ENCODE peak calls at places on chromosomes 1 and 21, in five cellular contexts. One of them, this sample, is unnamed.
A peak's percentile ranks its signal among the peaks of the same experiment; 100 is the strongest.

GRCh38 chr1:240831922-240832321 is 220.0 kb upstream of the GREM2 start:
- DNase-seq in HCT116: no peak
- DNase-seq in SK-N-SH: no peak
- DNase-seq in HepG2: no peak
- DNase-seq in K562: no peak
- DNase-seq in this sample: peak; percentile 25

GRCh38 chr1:15167386-15167785 is 13.8 kb downstream of the TMEM51 start:
- DNase-seq in HepG2: no peak
- DNase-seq in HCT116: no peak
- DNase-seq in SK-N-SH: no peak
- DNase-seq in K562: no peak
- DNase-seq in this sample: no peak

GRCh38 chr21:44337941-44338895 is 972 bp downstream of the CFAP410 start:
- DNase-seq in SK-N-SH: peak; percentile 90
- DNase-seq in K562: peak; percentile 72
- DNase-seq in HCT116: peak; percentile 47
- DNase-seq in HepG2: peak; percentile 59
- DNase-seq in this sample: peak; percentile 69

GRCh38 chr1:244046907-244047738 is 4.0 kb upstream of the ZBTB18 start:
- DNase-seq in HepG2: no peak
- DNase-seq in HCT116: no peak
- DNase-seq in SK-N-SH: no peak
- DNase-seq in K562: no peak
- DNase-seq in this sample: no peak

GRCh38 chr1:56056438-56057312 is 522.7 kb downstream of the PLPP3 start:
- DNase-seq in HCT116: no peak
- DNase-seq in K562: no peak
- DNase-seq in SK-N-SH: no peak
- DNase-seq in HepG2: no peak
- DNase-seq in this sample: no peak

GRCh38 chr1:30700528-30701265 is 22.7 kb downstream of the MATN1 start:
- DNase-seq in K562: peak; percentile 35
- DNase-seq in SK-N-SH: no peak
- DNase-seq in HepG2: no peak
- DNase-seq in HCT116: no peak
- DNase-seq in this sample: no peak

GRCh38 chr1:150696590-150696989 is 364 bp downstream of the GOLPH3L start:
- DNase-seq in HepG2: no peak
- DNase-seq in SK-N-SH: no peak
- DNase-seq in K562: peak; percentile 40
- DNase-seq in HCT116: no peak
- DNase-seq in this sample: no peak

GRCh38 chr1:209675567-209676154 is 449 bp downstream of the G0S2 start:
- DNase-seq in SK-N-SH: peak; percentile 77
- DNase-seq in K562: no peak
- DNase-seq in HepG2: no peak
- DNase-seq in HCT116: no peak
- DNase-seq in this sample: no peak

GRCh38 chr1:226643701-226644540 is 95.2 kb downstream of the ITPKB start:
- DNase-seq in HepG2: no peak
- DNase-seq in K562: no peak
- DNase-seq in HCT116: no peak
- DNase-seq in SK-N-SH: no peak
- DNase-seq in this sample: no peak

GRCh38 chr1:112397051-112397471 is 1.0 kb downstream of the CTTNBP2NL start:
- DNase-seq in SK-N-SH: no peak
- DNase-seq in K562: no peak
- DNase-seq in HepG2: no peak
- DNase-seq in HCT116: no peak
- DNase-seq in this sample: no peak

GRCh38 chr1:208054885-208055507 is 144.1 kb upstream of the CD34 start:
- DNase-seq in HepG2: no peak
- DNase-seq in SK-N-SH: no peak
- DNase-seq in HCT116: no peak
- DNase-seq in K562: no peak
- DNase-seq in this sample: no peak

GRCh38 chr1:89503690-89504089 is 20.9 kb upstream of the LRRC8B start:
- DNase-seq in K562: no peak
- DNase-seq in SK-N-SH: no peak
- DNase-seq in HCT116: no peak
- DNase-seq in HepG2: no peak
- DNase-seq in this sample: no peak

GRCh38 chr1:221868894-221869293 is 127.0 kb upstream of the DUSP10 start:
- DNase-seq in K562: no peak
- DNase-seq in SK-N-SH: no peak
- DNase-seq in HepG2: no peak
- DNase-seq in HCT116: no peak
- DNase-seq in this sample: no peak

GRCh38 chr1:85259866-85260345 is 444 bp upstream of the C1orf52 start:
- DNase-seq in HepG2: no peak
- DNase-seq in HCT116: no peak
- DNase-seq in SK-N-SH: no peak
- DNase-seq in K562: no peak
- DNase-seq in this sample: no peak

GRCh38 chr1:30977105-30977504 is 68.5 kb upstream of the SDC3 start:
- DNase-seq in SK-N-SH: no peak
- DNase-seq in K562: no peak
- DNase-seq in HCT116: no peak
- DNase-seq in HepG2: peak; percentile 27
- DNase-seq in this sample: no peak

GRCh38 chr1:230832466-230832865 is 35.9 kb downstream of the C1orf198 start:
- DNase-seq in K562: no peak
- DNase-seq in HCT116: no peak
- DNase-seq in HepG2: no peak
- DNase-seq in SK-N-SH: no peak
- DNase-seq in this sample: no peak

GRCh38 chr1:149916193-149916926 is 1.3 kb downstream of the SV2A start:
- DNase-seq in HCT116: no peak
- DNase-seq in HepG2: no peak
- DNase-seq in SK-N-SH: no peak
- DNase-seq in K562: no peak
- DNase-seq in this sample: no peak

GRCh38 chr1:230891984-230892383 is 23.7 kb upstream of the C1orf198 start:
- DNase-seq in HepG2: no peak
- DNase-seq in SK-N-SH: no peak
- DNase-seq in HCT116: no peak
- DNase-seq in K562: no peak
- DNase-seq in this sample: no peak

GRCh38 chr21:29217818-29218252 is 80.9 kb upstream of the BACH1 start:
- DNase-seq in K562: no peak
- DNase-seq in HCT116: peak; percentile 12
- DNase-seq in HepG2: peak; percentile 17
- DNase-seq in SK-N-SH: no peak
- DNase-seq in this sample: no peak

GRCh38 chr1:16226129-16226494 is 10.9 kb downstream of the CPLANE2 start:
- DNase-seq in K562: no peak
- DNase-seq in SK-N-SH: no peak
- DNase-seq in HCT116: no peak
- DNase-seq in HepG2: no peak
- DNase-seq in this sample: no peak

GRCh38 chr1:76425104-76425842 is 350.7 kb downstream of the ST6GALNAC3 start:
- DNase-seq in HepG2: no peak
- DNase-seq in HCT116: no peak
- DNase-seq in SK-N-SH: no peak
- DNase-seq in K562: no peak
- DNase-seq in this sample: no peak

GRCh38 chr1:154969741-154970452 is 650 bp downstream of the SHC1 start:
- DNase-seq in HepG2: no peak
- DNase-seq in K562: no peak
- DNase-seq in HCT116: no peak
- DNase-seq in SK-N-SH: no peak
- DNase-seq in this sample: no peak
- TF ChIP-seq JUND in HepG2: no peak
- TF ChIP-seq JUND in K562: no peak
- TF ChIP-seq JUND in HCT116: no peak
- TF ChIP-seq JUND in SK-N-SH: no peak
- TF ChIP-seq JUND in this sample: no peak

GRCh38 chr1:997728-998050 is 2.2 kb downstream of the HES4 start:
- DNase-seq in HCT116: no peak
- DNase-seq in HepG2: no peak
- DNase-seq in K562: no peak
- DNase-seq in SK-N-SH: peak; percentile 33
- DNase-seq in this sample: no peak
- TF ChIP-seq JUND in HCT116: no peak
- TF ChIP-seq JUND in HepG2: no peak
- TF ChIP-seq JUND in K562: no peak
- TF ChIP-seq JUND in SK-N-SH: no peak
- TF ChIP-seq JUND in this sample: no peak

GRCh38 chr1:109770331-109771095 is 6.8 kb upstream of the EPS8L3 start:
- DNase-seq in HepG2: no peak
- DNase-seq in SK-N-SH: no peak
- DNase-seq in K562: no peak
- DNase-seq in HCT116: no peak
- DNase-seq in this sample: no peak
- TF ChIP-seq JUND in HepG2: no peak
- TF ChIP-seq JUND in SK-N-SH: no peak
- TF ChIP-seq JUND in K562: no peak
- TF ChIP-seq JUND in HCT116: no peak
- TF ChIP-seq JUND in this sample: no peak

DNA sequence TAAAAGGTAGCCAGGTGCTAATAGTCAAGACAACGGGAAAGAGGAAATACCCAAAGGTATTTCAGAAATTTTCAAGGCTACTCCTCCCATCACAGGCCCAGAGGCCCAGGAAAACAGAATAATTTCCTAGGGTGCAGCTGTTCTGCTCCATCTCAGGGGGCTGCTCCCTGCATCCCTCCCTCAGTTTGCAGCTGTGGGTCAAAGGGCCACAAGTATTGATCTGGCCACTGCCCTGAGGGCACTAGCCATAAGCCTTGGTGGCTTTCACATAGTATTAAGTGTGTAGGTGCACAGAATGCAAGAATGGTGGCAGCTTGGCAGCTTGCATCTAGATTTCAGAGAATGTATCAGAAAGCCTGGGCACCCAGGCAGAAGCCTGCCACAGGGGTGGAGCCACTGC is 179.5 kb downstream of the TTLL7 start:
- DNase-seq in SK-N-SH: no peak
- DNase-seq in HCT116: no peak
- DNase-seq in K562: no peak
- DNase-seq in HepG2: no peak
- DNase-seq in this sample: no peak
- TF ChIP-seq JUND in SK-N-SH: no peak
- TF ChIP-seq JUND in HCT116: no peak
- TF ChIP-seq JUND in K562: no peak
- TF ChIP-seq JUND in HepG2: no peak
- TF ChIP-seq JUND in this sample: no peak

GRCh38 chr1:116493484-116494350 is 77.1 kb downstream of the CD58 start:
- DNase-seq in HepG2: no peak
- DNase-seq in K562: no peak
- DNase-seq in HCT116: no peak
- DNase-seq in SK-N-SH: no peak
- DNase-seq in this sample: no peak
- TF ChIP-seq JUND in HepG2: no peak
- TF ChIP-seq JUND in K562: no peak
- TF ChIP-seq JUND in HCT116: no peak
- TF ChIP-seq JUND in SK-N-SH: no peak
- TF ChIP-seq JUND in this sample: no peak

GRCh38 chr1:9481048-9481447 is 58.2 kb upstream of the SLC25A33 start:
- DNase-seq in HCT116: no peak
- DNase-seq in K562: no peak
- DNase-seq in SK-N-SH: peak; percentile 9
- DNase-seq in HepG2: no peak
- DNase-seq in this sample: no peak
- TF ChIP-seq JUND in HCT116: no peak
- TF ChIP-seq JUND in K562: no peak
- TF ChIP-seq JUND in SK-N-SH: no peak
- TF ChIP-seq JUND in HepG2: no peak
- TF ChIP-seq JUND in this sample: no peak

This sample was measured in T47D.